ENCODE peak calls at places on chromosomes 11 and 22, in ten cellular contexts. One of them, this sample, is unnamed.

GRCh38 chr11:121520243-121521144 is 67.7 kb upstream of the SORL1-AS1 start:
- DNase-seq in A172: no peak
- DNase-seq in AG09309: peak; percentile 39
- DNase-seq in naive thymus-derived CD8-positive, alpha-beta T cell: no peak
- DNase-seq in stromal cell of bone marrow: peak; percentile 54
- DNase-seq in NCI-H1105: no peak
- DNase-seq in stimulated activated CD8-positive, alpha-beta memory T cell treated with anti-CD3 and anti-CD28 coated beads, Interleukin-4, amount 100 ng/mL, for 1 hour: no peak
- DNase-seq in cardiac muscle cell: no peak
- DNase-seq in activated CD4-positive, CD25-positive, alpha-beta regulatory T cell treated with anti-CD3 and anti-CD28 coated beads, Interleukin-2, amount 50 U/mL, for 16 hours: no peak
- DNase-seq in dermis blood vessel endothelial cell: no peak
- DNase-seq in this sample: no peak

GRCh38 chr11:12433571-12434061 is 56.2 kb downstream of the PARVA start:
- DNase-seq in stromal cell of bone marrow: peak; percentile 43
- DNase-seq in dermis blood vessel endothelial cell: no peak
- DNase-seq in stimulated activated CD8-positive, alpha-beta memory T cell treated with anti-CD3 and anti-CD28 coated beads, Interleukin-4, amount 100 ng/mL, for 1 hour: no peak
- DNase-seq in NCI-H1105: no peak
- DNase-seq in naive thymus-derived CD8-positive, alpha-beta T cell: no peak
- DNase-seq in cardiac muscle cell: no peak
- DNase-seq in activated CD4-positive, CD25-positive, alpha-beta regulatory T cell treated with anti-CD3 and anti-CD28 coated beads, Interleukin-2, amount 50 U/mL, for 16 hours: no peak
- DNase-seq in A172: no peak
- DNase-seq in AG09309: peak; percentile 77
- DNase-seq in this sample: no peak

GRCh38 chr11:10305964-10306918 is 1.4 kb downstream of the ADM start:
- DNase-seq in stimulated activated CD8-positive, alpha-beta memory T cell treated with anti-CD3 and anti-CD28 coated beads, Interleukin-4, amount 100 ng/mL, for 1 hour: no peak
- DNase-seq in NCI-H1105: peak; percentile 15
- DNase-seq in stromal cell of bone marrow: no peak
- DNase-seq in AG09309: no peak
- DNase-seq in dermis blood vessel endothelial cell: peak; percentile 47
- DNase-seq in naive thymus-derived CD8-positive, alpha-beta T cell: peak; percentile 40
- DNase-seq in cardiac muscle cell: peak; percentile 60
- DNase-seq in A172: no peak
- DNase-seq in activated CD4-positive, CD25-positive, alpha-beta regulatory T cell treated with anti-CD3 and anti-CD28 coated beads, Interleukin-2, amount 50 U/mL, for 16 hours: no peak
- DNase-seq in this sample: peak; percentile 51

GRCh38 chr11:134164490-134165370 is 59.0 kb downstream of the NCAPD3 start:
- DNase-seq in stromal cell of bone marrow: no peak
- DNase-seq in AG09309: no peak
- DNase-seq in cardiac muscle cell: no peak
- DNase-seq in NCI-H1105: peak; percentile 63
- DNase-seq in stimulated activated CD8-positive, alpha-beta memory T cell treated with anti-CD3 and anti-CD28 coated beads, Interleukin-4, amount 100 ng/mL, for 1 hour: no peak
- DNase-seq in dermis blood vessel endothelial cell: no peak
- DNase-seq in activated CD4-positive, CD25-positive, alpha-beta regulatory T cell treated with anti-CD3 and anti-CD28 coated beads, Interleukin-2, amount 50 U/mL, for 16 hours: no peak
- DNase-seq in naive thymus-derived CD8-positive, alpha-beta T cell: no peak
- DNase-seq in A172: no peak
- DNase-seq in this sample: no peak

GRCh38 chr11:15157181-15157580 is 42.5 kb downstream of the INSC start:
- DNase-seq in AG09309: peak; percentile 78
- DNase-seq in stimulated activated CD8-positive, alpha-beta memory T cell treated with anti-CD3 and anti-CD28 coated beads, Interleukin-4, amount 100 ng/mL, for 1 hour: no peak
- DNase-seq in dermis blood vessel endothelial cell: no peak
- DNase-seq in naive thymus-derived CD8-positive, alpha-beta T cell: no peak
- DNase-seq in stromal cell of bone marrow: peak; percentile 87
- DNase-seq in NCI-H1105: no peak
- DNase-seq in cardiac muscle cell: no peak
- DNase-seq in activated CD4-positive, CD25-positive, alpha-beta regulatory T cell treated with anti-CD3 and anti-CD28 coated beads, Interleukin-2, amount 50 U/mL, for 16 hours: no peak
- DNase-seq in A172: no peak
- DNase-seq in this sample: no peak

GRCh38 chr22:41584881-41585280 is 4.8 kb downstream of the PMM1 start:
- DNase-seq in NCI-H1105: no peak
- DNase-seq in activated CD4-positive, CD25-positive, alpha-beta regulatory T cell treated with anti-CD3 and anti-CD28 coated beads, Interleukin-2, amount 50 U/mL, for 16 hours: no peak
- DNase-seq in AG09309: no peak
- DNase-seq in cardiac muscle cell: no peak
- DNase-seq in stimulated activated CD8-positive, alpha-beta memory T cell treated with anti-CD3 and anti-CD28 coated beads, Interleukin-4, amount 100 ng/mL, for 1 hour: no peak
- DNase-seq in naive thymus-derived CD8-positive, alpha-beta T cell: no peak
- DNase-seq in A172: no peak
- DNase-seq in dermis blood vessel endothelial cell: no peak
- DNase-seq in stromal cell of bone marrow: no peak
- DNase-seq in this sample: no peak

GRCh38 chr11:130379276-130379675 is 49.1 kb downstream of the ADAMTS8 start:
- DNase-seq in stimulated activated CD8-positive, alpha-beta memory T cell treated with anti-CD3 and anti-CD28 coated beads, Interleukin-4, amount 100 ng/mL, for 1 hour: no peak
- DNase-seq in dermis blood vessel endothelial cell: no peak
- DNase-seq in naive thymus-derived CD8-positive, alpha-beta T cell: no peak
- DNase-seq in cardiac muscle cell: no peak
- DNase-seq in stromal cell of bone marrow: no peak
- DNase-seq in A172: no peak
- DNase-seq in activated CD4-positive, CD25-positive, alpha-beta regulatory T cell treated with anti-CD3 and anti-CD28 coated beads, Interleukin-2, amount 50 U/mL, for 16 hours: no peak
- DNase-seq in AG09309: no peak
- DNase-seq in NCI-H1105: no peak
- DNase-seq in this sample: no peak

GRCh38 chr22:37749831-37750595 is 53.2 kb downstream of the TRIOBP start:
- DNase-seq in NCI-H1105: no peak
- DNase-seq in stromal cell of bone marrow: peak; percentile 47
- DNase-seq in cardiac muscle cell: peak; percentile 33
- DNase-seq in A172: no peak
- DNase-seq in dermis blood vessel endothelial cell: peak; percentile 62
- DNase-seq in naive thymus-derived CD8-positive, alpha-beta T cell: no peak
- DNase-seq in activated CD4-positive, CD25-positive, alpha-beta regulatory T cell treated with anti-CD3 and anti-CD28 coated beads, Interleukin-2, amount 50 U/mL, for 16 hours: no peak
- DNase-seq in AG09309: no peak
- DNase-seq in stimulated activated CD8-positive, alpha-beta memory T cell treated with anti-CD3 and anti-CD28 coated beads, Interleukin-4, amount 100 ng/mL, for 1 hour: no peak
- DNase-seq in this sample: peak; percentile 60

GRCh38 chr22:19271856-19272535 is 19.5 kb downstream of the CLTCL1 start:
- DNase-seq in A172: peak; percentile 45
- DNase-seq in AG09309: no peak
- DNase-seq in activated CD4-positive, CD25-positive, alpha-beta regulatory T cell treated with anti-CD3 and anti-CD28 coated beads, Interleukin-2, amount 50 U/mL, for 16 hours: no peak
- DNase-seq in cardiac muscle cell: no peak
- DNase-seq in naive thymus-derived CD8-positive, alpha-beta T cell: no peak
- DNase-seq in NCI-H1105: no peak
- DNase-seq in stimulated activated CD8-positive, alpha-beta memory T cell treated with anti-CD3 and anti-CD28 coated beads, Interleukin-4, amount 100 ng/mL, for 1 hour: no peak
- DNase-seq in stromal cell of bone marrow: no peak
- DNase-seq in dermis blood vessel endothelial cell: no peak
- DNase-seq in this sample: no peak

GRCh38 chr11:105000797-105001196 is 22.2 kb downstream of the CASP5 start:
- DNase-seq in A172: no peak
- DNase-seq in stimulated activated CD8-positive, alpha-beta memory T cell treated with anti-CD3 and anti-CD28 coated beads, Interleukin-4, amount 100 ng/mL, for 1 hour: peak; percentile 25
- DNase-seq in activated CD4-positive, CD25-positive, alpha-beta regulatory T cell treated with anti-CD3 and anti-CD28 coated beads, Interleukin-2, amount 50 U/mL, for 16 hours: peak; percentile 8
- DNase-seq in stromal cell of bone marrow: no peak
- DNase-seq in cardiac muscle cell: no peak
- DNase-seq in AG09309: no peak
- DNase-seq in dermis blood vessel endothelial cell: peak; percentile 5
- DNase-seq in naive thymus-derived CD8-positive, alpha-beta T cell: peak; percentile 55
- DNase-seq in NCI-H1105: no peak
- DNase-seq in this sample: no peak

GRCh38 chr22:26325641-26326040 is 103.4 kb upstream of the ASPHD2 start:
- DNase-seq in NCI-H1105: no peak
- DNase-seq in naive thymus-derived CD8-positive, alpha-beta T cell: no peak
- DNase-seq in activated CD4-positive, CD25-positive, alpha-beta regulatory T cell treated with anti-CD3 and anti-CD28 coated beads, Interleukin-2, amount 50 U/mL, for 16 hours: no peak
- DNase-seq in cardiac muscle cell: no peak
- DNase-seq in stromal cell of bone marrow: no peak
- DNase-seq in stimulated activated CD8-positive, alpha-beta memory T cell treated with anti-CD3 and anti-CD28 coated beads, Interleukin-4, amount 100 ng/mL, for 1 hour: no peak
- DNase-seq in A172: no peak
- DNase-seq in AG09309: no peak
- DNase-seq in dermis blood vessel endothelial cell: no peak
- DNase-seq in this sample: no peak

GRCh38 chr11:578276-579035 is 2.2 kb downstream of the PHRF1 start:
- DNase-seq in stimulated activated CD8-positive, alpha-beta memory T cell treated with anti-CD3 and anti-CD28 coated beads, Interleukin-4, amount 100 ng/mL, for 1 hour: no peak
- DNase-seq in stromal cell of bone marrow: no peak
- DNase-seq in dermis blood vessel endothelial cell: no peak
- DNase-seq in naive thymus-derived CD8-positive, alpha-beta T cell: no peak
- DNase-seq in cardiac muscle cell: no peak
- DNase-seq in AG09309: no peak
- DNase-seq in activated CD4-positive, CD25-positive, alpha-beta regulatory T cell treated with anti-CD3 and anti-CD28 coated beads, Interleukin-2, amount 50 U/mL, for 16 hours: no peak
- DNase-seq in A172: no peak
- DNase-seq in NCI-H1105: no peak
- DNase-seq in this sample: no peak

GRCh38 chr11:11841121-11841604 is 609 bp upstream of the USP47 start:
- DNase-seq in AG09309: no peak
- DNase-seq in stromal cell of bone marrow: no peak
- DNase-seq in activated CD4-positive, CD25-positive, alpha-beta regulatory T cell treated with anti-CD3 and anti-CD28 coated beads, Interleukin-2, amount 50 U/mL, for 16 hours: no peak
- DNase-seq in dermis blood vessel endothelial cell: peak; percentile 50
- DNase-seq in stimulated activated CD8-positive, alpha-beta memory T cell treated with anti-CD3 and anti-CD28 coated beads, Interleukin-4, amount 100 ng/mL, for 1 hour: no peak
- DNase-seq in A172: no peak
- DNase-seq in naive thymus-derived CD8-positive, alpha-beta T cell: no peak
- DNase-seq in cardiac muscle cell: peak; percentile 49
- DNase-seq in NCI-H1105: peak; percentile 28
- DNase-seq in this sample: no peak

GRCh38 chr11:69444381-69445130 is 36.9 kb upstream of the LINC01488 start:
- DNase-seq in cardiac muscle cell: peak; percentile 48
- DNase-seq in AG09309: peak; percentile 95
- DNase-seq in A172: peak; percentile 75
- DNase-seq in naive thymus-derived CD8-positive, alpha-beta T cell: no peak
- DNase-seq in stromal cell of bone marrow: peak; percentile 94
- DNase-seq in activated CD4-positive, CD25-positive, alpha-beta regulatory T cell treated with anti-CD3 and anti-CD28 coated beads, Interleukin-2, amount 50 U/mL, for 16 hours: no peak
- DNase-seq in NCI-H1105: no peak
- DNase-seq in stimulated activated CD8-positive, alpha-beta memory T cell treated with anti-CD3 and anti-CD28 coated beads, Interleukin-4, amount 100 ng/mL, for 1 hour: no peak
- DNase-seq in dermis blood vessel endothelial cell: peak; percentile 58
- DNase-seq in this sample: peak; percentile 77

GRCh38 chr11:58574851-58575250 is 805 bp downstream of the LPXN start:
- DNase-seq in A172: no peak
- DNase-seq in activated CD4-positive, CD25-positive, alpha-beta regulatory T cell treated with anti-CD3 and anti-CD28 coated beads, Interleukin-2, amount 50 U/mL, for 16 hours: no peak
- DNase-seq in dermis blood vessel endothelial cell: no peak
- DNase-seq in naive thymus-derived CD8-positive, alpha-beta T cell: no peak
- DNase-seq in stimulated activated CD8-positive, alpha-beta memory T cell treated with anti-CD3 and anti-CD28 coated beads, Interleukin-4, amount 100 ng/mL, for 1 hour: no peak
- DNase-seq in cardiac muscle cell: no peak
- DNase-seq in NCI-H1105: no peak
- DNase-seq in stromal cell of bone marrow: peak; percentile 58
- DNase-seq in AG09309: peak; percentile 57
- DNase-seq in this sample: no peak

GRCh38 chr11:88448131-88448530 is 110.6 kb upstream of the CTSC start:
- DNase-seq in NCI-H1105: no peak
- DNase-seq in stimulated activated CD8-positive, alpha-beta memory T cell treated with anti-CD3 and anti-CD28 coated beads, Interleukin-4, amount 100 ng/mL, for 1 hour: no peak
- DNase-seq in cardiac muscle cell: no peak
- DNase-seq in stromal cell of bone marrow: no peak
- DNase-seq in naive thymus-derived CD8-positive, alpha-beta T cell: no peak
- DNase-seq in dermis blood vessel endothelial cell: no peak
- DNase-seq in AG09309: no peak
- DNase-seq in A172: no peak
- DNase-seq in activated CD4-positive, CD25-positive, alpha-beta regulatory T cell treated with anti-CD3 and anti-CD28 coated beads, Interleukin-2, amount 50 U/mL, for 16 hours: no peak
- DNase-seq in this sample: no peak

GRCh38 chr22:21009638-21010425 is 5.1 kb upstream of the P2RX6 start:
- DNase-seq in stromal cell of bone marrow: no peak
- DNase-seq in dermis blood vessel endothelial cell: peak; percentile 68
- DNase-seq in A172: no peak
- DNase-seq in naive thymus-derived CD8-positive, alpha-beta T cell: peak; percentile 48
- DNase-seq in cardiac muscle cell: peak; percentile 88
- DNase-seq in stimulated activated CD8-positive, alpha-beta memory T cell treated with anti-CD3 and anti-CD28 coated beads, Interleukin-4, amount 100 ng/mL, for 1 hour: no peak
- DNase-seq in activated CD4-positive, CD25-positive, alpha-beta regulatory T cell treated with anti-CD3 and anti-CD28 coated beads, Interleukin-2, amount 50 U/mL, for 16 hours: no peak
- DNase-seq in AG09309: no peak
- DNase-seq in NCI-H1105: no peak
- DNase-seq in this sample: no peak

GRCh38 chr11:106608677-106609076 is 409.6 kb downstream of the GUCY1A2 start:
- DNase-seq in stimulated activated CD8-positive, alpha-beta memory T cell treated with anti-CD3 and anti-CD28 coated beads, Interleukin-4, amount 100 ng/mL, for 1 hour: no peak
- DNase-seq in AG09309: peak; percentile 13
- DNase-seq in NCI-H1105: no peak
- DNase-seq in dermis blood vessel endothelial cell: no peak
- DNase-seq in activated CD4-positive, CD25-positive, alpha-beta regulatory T cell treated with anti-CD3 and anti-CD28 coated beads, Interleukin-2, amount 50 U/mL, for 16 hours: no peak
- DNase-seq in naive thymus-derived CD8-positive, alpha-beta T cell: no peak
- DNase-seq in stromal cell of bone marrow: peak; percentile 9
- DNase-seq in A172: no peak
- DNase-seq in cardiac muscle cell: no peak
- DNase-seq in this sample: no peak

GRCh38 chr22:32926600-32926999 is 125.1 kb downstream of the TIMP3 start:
- DNase-seq in dermis blood vessel endothelial cell: peak; percentile 24
- DNase-seq in stimulated activated CD8-positive, alpha-beta memory T cell treated with anti-CD3 and anti-CD28 coated beads, Interleukin-4, amount 100 ng/mL, for 1 hour: no peak
- DNase-seq in naive thymus-derived CD8-positive, alpha-beta T cell: no peak
- DNase-seq in AG09309: no peak
- DNase-seq in cardiac muscle cell: peak; percentile 48
- DNase-seq in stromal cell of bone marrow: no peak
- DNase-seq in A172: no peak
- DNase-seq in activated CD4-positive, CD25-positive, alpha-beta regulatory T cell treated with anti-CD3 and anti-CD28 coated beads, Interleukin-2, amount 50 U/mL, for 16 hours: no peak
- DNase-seq in NCI-H1105: no peak
- DNase-seq in this sample: no peak

GRCh38 chr11:68057807-68058206 is 19.0 kb downstream of the TCIRG1 start:
- DNase-seq in AG09309: no peak
- DNase-seq in stromal cell of bone marrow: no peak
- DNase-seq in NCI-H1105: no peak
- DNase-seq in A172: no peak
- DNase-seq in activated CD4-positive, CD25-positive, alpha-beta regulatory T cell treated with anti-CD3 and anti-CD28 coated beads, Interleukin-2, amount 50 U/mL, for 16 hours: no peak
- DNase-seq in cardiac muscle cell: no peak
- DNase-seq in dermis blood vessel endothelial cell: no peak
- DNase-seq in naive thymus-derived CD8-positive, alpha-beta T cell: no peak
- DNase-seq in stimulated activated CD8-positive, alpha-beta memory T cell treated with anti-CD3 and anti-CD28 coated beads, Interleukin-4, amount 100 ng/mL, for 1 hour: no peak
- DNase-seq in this sample: no peak

GRCh38 chr22:31637938-31638618 is 23.9 kb downstream of the PISD start:
- DNase-seq in stimulated activated CD8-positive, alpha-beta memory T cell treated with anti-CD3 and anti-CD28 coated beads, Interleukin-4, amount 100 ng/mL, for 1 hour: no peak
- DNase-seq in AG09309: no peak
- DNase-seq in cardiac muscle cell: no peak
- DNase-seq in naive thymus-derived CD8-positive, alpha-beta T cell: no peak
- DNase-seq in NCI-H1105: no peak
- DNase-seq in activated CD4-positive, CD25-positive, alpha-beta regulatory T cell treated with anti-CD3 and anti-CD28 coated beads, Interleukin-2, amount 50 U/mL, for 16 hours: no peak
- DNase-seq in A172: no peak
- DNase-seq in dermis blood vessel endothelial cell: peak; percentile 59
- DNase-seq in stromal cell of bone marrow: no peak
- DNase-seq in this sample: peak; percentile 46

GRCh38 chr11:2885017-2885675 is 429 bp downstream of the CDKN1C start:
- DNase-seq in NCI-H1105: peak; percentile 26
- DNase-seq in stromal cell of bone marrow: no peak
- DNase-seq in dermis blood vessel endothelial cell: peak; percentile 51
- DNase-seq in activated CD4-positive, CD25-positive, alpha-beta regulatory T cell treated with anti-CD3 and anti-CD28 coated beads, Interleukin-2, amount 50 U/mL, for 16 hours: no peak
- DNase-seq in AG09309: no peak
- DNase-seq in stimulated activated CD8-positive, alpha-beta memory T cell treated with anti-CD3 and anti-CD28 coated beads, Interleukin-4, amount 100 ng/mL, for 1 hour: no peak
- DNase-seq in naive thymus-derived CD8-positive, alpha-beta T cell: no peak
- DNase-seq in A172: peak; percentile 56
- DNase-seq in cardiac muscle cell: peak; percentile 79
- DNase-seq in this sample: peak; percentile 79

GRCh38 chr22:23778576-23778900 is 5.9 kb downstream of the MMP11 start:
- DNase-seq in cardiac muscle cell: no peak
- DNase-seq in naive thymus-derived CD8-positive, alpha-beta T cell: no peak
- DNase-seq in dermis blood vessel endothelial cell: no peak
- DNase-seq in activated CD4-positive, CD25-positive, alpha-beta regulatory T cell treated with anti-CD3 and anti-CD28 coated beads, Interleukin-2, amount 50 U/mL, for 16 hours: no peak
- DNase-seq in NCI-H1105: no peak
- DNase-seq in A172: no peak
- DNase-seq in stromal cell of bone marrow: no peak
- DNase-seq in stimulated activated CD8-positive, alpha-beta memory T cell treated with anti-CD3 and anti-CD28 coated beads, Interleukin-4, amount 100 ng/mL, for 1 hour: no peak
- DNase-seq in AG09309: no peak
- DNase-seq in this sample: no peak

GRCh38 chr11:78019808-78020207 is 3.3 kb downstream of the KCTD14 start:
- DNase-seq in stimulated activated CD8-positive, alpha-beta memory T cell treated with anti-CD3 and anti-CD28 coated beads, Interleukin-4, amount 100 ng/mL, for 1 hour: no peak
- DNase-seq in NCI-H1105: no peak
- DNase-seq in activated CD4-positive, CD25-positive, alpha-beta regulatory T cell treated with anti-CD3 and anti-CD28 coated beads, Interleukin-2, amount 50 U/mL, for 16 hours: no peak
- DNase-seq in cardiac muscle cell: no peak
- DNase-seq in AG09309: no peak
- DNase-seq in dermis blood vessel endothelial cell: no peak
- DNase-seq in A172: peak; percentile 53
- DNase-seq in stromal cell of bone marrow: no peak
- DNase-seq in naive thymus-derived CD8-positive, alpha-beta T cell: no peak
- DNase-seq in this sample: no peak

GRCh38 chr11:33895752-33896137 is 3.9 kb upstream of the LMO2 start:
- DNase-seq in activated CD4-positive, CD25-positive, alpha-beta regulatory T cell treated with anti-CD3 and anti-CD28 coated beads, Interleukin-2, amount 50 U/mL, for 16 hours: no peak
- DNase-seq in NCI-H1105: peak; percentile 75
- DNase-seq in stromal cell of bone marrow: no peak
- DNase-seq in naive thymus-derived CD8-positive, alpha-beta T cell: no peak
- DNase-seq in stimulated activated CD8-positive, alpha-beta memory T cell treated with anti-CD3 and anti-CD28 coated beads, Interleukin-4, amount 100 ng/mL, for 1 hour: no peak
- DNase-seq in dermis blood vessel endothelial cell: peak; percentile 6
- DNase-seq in AG09309: no peak
- DNase-seq in A172: no peak
- DNase-seq in cardiac muscle cell: no peak
- DNase-seq in this sample: no peak

GRCh38 chr11:58902881-58903280 is 36.4 kb upstream of the GLYATL1 start:
- DNase-seq in NCI-H1105: no peak
- DNase-seq in stimulated activated CD8-positive, alpha-beta memory T cell treated with anti-CD3 and anti-CD28 coated beads, Interleukin-4, amount 100 ng/mL, for 1 hour: no peak
- DNase-seq in naive thymus-derived CD8-positive, alpha-beta T cell: no peak
- DNase-seq in cardiac muscle cell: no peak
- DNase-seq in stromal cell of bone marrow: no peak
- DNase-seq in dermis blood vessel endothelial cell: no peak
- DNase-seq in activated CD4-positive, CD25-positive, alpha-beta regulatory T cell treated with anti-CD3 and anti-CD28 coated beads, Interleukin-2, amount 50 U/mL, for 16 hours: no peak
- DNase-seq in A172: no peak
- DNase-seq in AG09309: no peak
- DNase-seq in this sample: no peak

GRCh38 chr11:95078526-95078925 is 11.1 kb upstream of the ENDOD1 start:
- DNase-seq in NCI-H1105: no peak
- DNase-seq in stimulated activated CD8-positive, alpha-beta memory T cell treated with anti-CD3 and anti-CD28 coated beads, Interleukin-4, amount 100 ng/mL, for 1 hour: no peak
- DNase-seq in stromal cell of bone marrow: no peak
- DNase-seq in A172: no peak
- DNase-seq in activated CD4-positive, CD25-positive, alpha-beta regulatory T cell treated with anti-CD3 and anti-CD28 coated beads, Interleukin-2, amount 50 U/mL, for 16 hours: no peak
- DNase-seq in naive thymus-derived CD8-positive, alpha-beta T cell: no peak
- DNase-seq in AG09309: no peak
- DNase-seq in cardiac muscle cell: no peak
- DNase-seq in dermis blood vessel endothelial cell: no peak
- DNase-seq in this sample: no peak

GRCh38 chr11:1194231-1194976 is 28.5 kb upstream of the MUC5B start:
- DNase-seq in activated CD4-positive, CD25-positive, alpha-beta regulatory T cell treated with anti-CD3 and anti-CD28 coated beads, Interleukin-2, amount 50 U/mL, for 16 hours: no peak
- DNase-seq in AG09309: no peak
- DNase-seq in stromal cell of bone marrow: no peak
- DNase-seq in A172: no peak
- DNase-seq in cardiac muscle cell: no peak
- DNase-seq in naive thymus-derived CD8-positive, alpha-beta T cell: no peak
- DNase-seq in dermis blood vessel endothelial cell: no peak
- DNase-seq in stimulated activated CD8-positive, alpha-beta memory T cell treated with anti-CD3 and anti-CD28 coated beads, Interleukin-4, amount 100 ng/mL, for 1 hour: no peak
- DNase-seq in NCI-H1105: no peak
- DNase-seq in this sample: peak; percentile 25

This sample was measured in left ventricle myocardium superior.